ENCODE peak calls at places on chromosomes 16 and 17, in four cellular contexts. F is stomach, I is IMR-90, V is fibroblast of lung. L is an unnamed sample.

GRCh38 chr16:85383836-85384825 is 229.0 kb upstream of the GSE1 start:
- DNase-seq in F (no peak), I (no peak), V (no peak), L (no peak)

GRCh38 chr16:53098526-53099317 is 43.9 kb downstream of the CHD9 start:
- DNase-seq in F (peak; percentile 76), I (peak; percentile 96), V (peak; percentile 97), L (peak; percentile 95)

GRCh38 chr16:58024673-58025350 is 742 bp upstream of the MMP15 start:
- DNase-seq in F (peak; percentile 94), I (no peak), V (no peak), L (no peak)

GRCh38 chr16:23847938-23848337 is 12.2 kb downstream of the PRKCB start:
- DNase-seq in F (no peak), I (no peak), V (no peak), L (no peak)

GRCh38 chr17:32929288-32929574 is 1.3 kb downstream of the TMEM98 start:
- DNase-seq in F (no peak), I (peak; percentile 10), V (peak; percentile 18), L (no peak)

GRCh38 chr16:57023541-57024249 is 34.3 kb downstream of the NLRC5 start:
- DNase-seq in F (no peak), I (no peak), V (no peak), L (peak; percentile 58)

GRCh38 chr17:64183815-64184397 is 54.0 kb upstream of the ERN1 start:
- DNase-seq in F (no peak), I (peak; percentile 77), V (peak; percentile 69), L (no peak)

GRCh38 chr17:1347681-1348318 is 52.2 kb downstream of the YWHAE start:
- DNase-seq in F (peak; percentile 47), I (peak; percentile 16), V (no peak), L (peak; percentile 75)

GRCh38 chr17:5499790-5500189 is 13.4 kb downstream of the MIS12 start:
- DNase-seq in F (no peak), I (no peak), V (no peak), L (no peak)

GRCh38 chr17:41882756-41883155 is 17.5 kb upstream of the KLHL11 start:
- DNase-seq in F (no peak), I (no peak), V (no peak), L (no peak)

GRCh38 chr16:53921042-53921441 is 217.1 kb downstream of the FTO start:
- DNase-seq in F (no peak), I (no peak), V (no peak), L (no peak)

GRCh38 chr16:47018223-47018891 is 44.9 kb upstream of the DNAJA2 start:
- DNase-seq in F (peak; percentile 72), I (peak; percentile 10), V (peak; percentile 13), L (no peak)

GRCh38 chr17:20246692-20247091 is 220.6 kb downstream of the LGALS9B start:
- DNase-seq in F (no peak), I (no peak), V (no peak), L (no peak)

GRCh38 chr17:49201481-49201927 is 8.9 kb downstream of the GNGT2 start:
- DNase-seq in F (no peak), I (peak; percentile 78), V (peak; percentile 93), L (no peak)

GRCh38 chr16:70390774-70391173 is 44.1 kb downstream of the DDX19A start:
- DNase-seq in F (no peak), I (no peak), V (no peak), L (no peak)

GRCh38 chr16:17829826-17830225 is 359.1 kb upstream of the XYLT1 start:
- DNase-seq in F (no peak), I (peak; percentile 22), V (peak; percentile 23), L (no peak)

GRCh38 chr17:82063424-82064415 is 1.9 kb downstream of the DUS1L start:
- DNase-seq in F (no peak), I (no peak), V (no peak), L (no peak)
- TF ChIP-seq CTCF in F (no peak), I (no peak), V (no peak), L (no peak)

GRCh38 chr17:50762177-50762576 is 5.1 kb downstream of the ANKRD40CL start:
- DNase-seq in F (no peak), I (no peak), V (no peak), L (no peak)
- TF ChIP-seq CTCF in F (no peak), I (no peak), V (no peak), L (no peak)

GRCh38 chr17:66819466-66819865 is 15.5 kb upstream of the CACNG5 start:
- DNase-seq in F (no peak), I (no peak), V (no peak), L (peak; percentile 14)
- TF ChIP-seq CTCF in F (no peak), I (no peak), V (no peak), L (no peak)

DNA sequence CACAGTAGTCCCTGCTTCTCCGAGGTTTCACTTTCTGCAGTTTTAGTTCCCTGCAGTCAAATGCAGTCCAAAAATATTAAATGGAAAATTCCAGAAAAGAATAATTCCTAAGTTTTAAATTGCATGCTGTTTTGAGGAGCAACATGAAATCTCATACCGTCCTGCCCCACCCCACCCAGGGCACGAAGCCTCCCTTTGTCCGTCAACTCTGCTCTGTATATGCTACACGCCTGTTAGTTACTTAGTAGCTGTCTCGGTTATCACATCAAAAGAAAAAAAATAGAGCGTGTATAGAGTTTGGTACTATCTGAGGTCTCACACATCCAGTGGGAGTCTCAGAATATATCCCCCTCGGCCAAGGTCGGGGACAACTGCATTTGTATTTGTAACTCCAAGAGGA is 129.4 kb upstream of the NOL11 start:
- DNase-seq in F (no peak), I (no peak), V (no peak), L (no peak)
- TF ChIP-seq CTCF in F (no peak), I (no peak), V (no peak), L (no peak)

GRCh38 chr16:67128417-67128816 is 18.7 kb downstream of the PHAF1 start:
- DNase-seq in F (no peak), I (no peak), V (no peak), L (no peak)
- TF ChIP-seq CTCF in F (no peak), I (no peak), V (no peak), L (no peak)

DNA sequence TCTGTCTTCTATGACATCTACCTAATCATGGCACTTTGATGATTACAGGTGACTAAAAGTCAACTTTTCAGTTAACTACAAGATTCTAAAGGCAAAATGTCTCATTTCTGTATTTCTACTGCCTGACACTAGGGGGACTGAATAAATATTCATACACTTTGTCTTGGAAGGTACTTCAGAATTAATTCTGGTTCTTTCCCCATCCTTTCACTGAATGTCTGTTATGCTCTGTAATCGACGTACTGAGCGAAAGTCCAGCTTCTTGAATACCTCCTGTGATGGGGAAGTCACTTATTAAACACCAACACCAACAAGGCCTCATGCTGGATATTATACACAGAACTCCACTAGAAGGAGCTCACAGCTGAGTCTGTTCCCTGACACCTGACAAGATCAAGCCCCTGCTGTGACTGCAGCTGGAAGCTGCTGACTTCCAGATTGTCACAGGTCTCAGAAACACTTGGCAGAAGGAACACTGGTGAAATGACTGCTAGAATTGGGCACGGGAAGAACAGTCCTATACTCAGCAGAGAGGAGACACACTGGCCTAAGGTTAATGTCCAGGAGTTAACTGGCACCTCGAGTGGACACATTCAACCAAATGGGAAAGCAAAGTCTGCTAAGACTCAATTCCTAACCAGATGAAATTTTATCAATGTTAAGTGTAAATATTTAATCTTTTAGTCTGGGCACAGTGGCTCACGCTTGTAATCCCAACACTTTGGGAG is 31.9 kb downstream of the CMC2 start:
- DNase-seq in F (no peak), I (no peak), V (no peak), L (no peak)
- TF ChIP-seq CTCF in F (no peak), I (peak; percentile 36), V (peak; percentile 18), L (no peak)

GRCh38 chr16:687499-687898 is 2.7 kb downstream of the WDR24 start:
- DNase-seq in F (no peak), I (no peak), V (no peak), L (no peak)

GRCh38 chr16:686459-687260 is 2.5 kb upstream of the JMJD8 start:
- DNase-seq in F (no peak), I (no peak), V (no peak), L (no peak)

GRCh38 chr16:684067-684794 is at the start of gene JMJD8:
- DNase-seq in F (peak; percentile 98), I (peak; percentile 92), V (peak; percentile 94), L (peak; percentile 98)

GRCh38 chr16:684961-685696 is 995 bp upstream of the JMJD8 start:
- DNase-seq in F (no peak), I (no peak), V (no peak), L (peak; percentile 77)

GRCh38 chr16:685967-686366 is 1.8 kb upstream of the JMJD8 start:
- DNase-seq in F (peak; percentile 76), I (peak; percentile 13), V (peak; percentile 26), L (no peak)
- TF ChIP-seq CTCF in F (peak; percentile 47), I (peak; percentile 35), V (peak; percentile 23), L (no peak)

DNA sequence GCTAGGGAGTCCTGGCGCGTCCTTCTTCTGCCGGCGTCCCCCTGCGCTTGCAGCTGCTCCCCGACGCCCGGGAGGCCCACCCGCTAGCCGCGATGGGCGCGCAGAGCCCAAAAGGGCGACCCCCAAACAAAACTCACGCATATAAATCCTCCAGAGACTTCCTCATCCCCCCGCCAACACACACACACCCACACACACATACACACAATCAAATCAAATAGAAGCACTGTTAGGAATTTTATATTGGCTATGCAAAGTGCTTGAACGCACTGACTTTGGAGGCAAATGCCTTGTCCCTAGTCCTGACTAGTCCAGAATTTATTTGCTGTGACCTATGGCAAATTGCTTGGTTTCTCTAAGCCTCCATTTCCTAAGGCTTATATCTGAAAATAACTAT is 23.8 kb upstream of the CRYM start:
- DNase-seq in F (no peak), I (peak; percentile 8), V (no peak), L (no peak)
- TF ChIP-seq CTCF in F (peak; percentile 23), I (no peak), V (no peak), L (no peak)

GRCh38 chr17:40188694-40189093 is 11.4 kb downstream of the RAPGEFL1 start:
- DNase-seq in F (no peak), I (no peak), V (no peak), L (no peak)

GRCh38 chr17:40192961-40193360 is 15.7 kb downstream of the RAPGEFL1 start:
- DNase-seq in F (no peak), I (no peak), V (no peak), L (no peak)

GRCh38 chr17:40191237-40192208 is 14.3 kb downstream of the RAPGEFL1 start:
- DNase-seq in F (peak; percentile 76), I (peak; percentile 76), V (peak; percentile 79), L (peak; percentile 89)

GRCh38 chr17:40187238-40187637 is 10.0 kb downstream of the RAPGEFL1 start:
- DNase-seq in F (no peak), I (no peak), V (no peak), L (no peak)

DNA sequence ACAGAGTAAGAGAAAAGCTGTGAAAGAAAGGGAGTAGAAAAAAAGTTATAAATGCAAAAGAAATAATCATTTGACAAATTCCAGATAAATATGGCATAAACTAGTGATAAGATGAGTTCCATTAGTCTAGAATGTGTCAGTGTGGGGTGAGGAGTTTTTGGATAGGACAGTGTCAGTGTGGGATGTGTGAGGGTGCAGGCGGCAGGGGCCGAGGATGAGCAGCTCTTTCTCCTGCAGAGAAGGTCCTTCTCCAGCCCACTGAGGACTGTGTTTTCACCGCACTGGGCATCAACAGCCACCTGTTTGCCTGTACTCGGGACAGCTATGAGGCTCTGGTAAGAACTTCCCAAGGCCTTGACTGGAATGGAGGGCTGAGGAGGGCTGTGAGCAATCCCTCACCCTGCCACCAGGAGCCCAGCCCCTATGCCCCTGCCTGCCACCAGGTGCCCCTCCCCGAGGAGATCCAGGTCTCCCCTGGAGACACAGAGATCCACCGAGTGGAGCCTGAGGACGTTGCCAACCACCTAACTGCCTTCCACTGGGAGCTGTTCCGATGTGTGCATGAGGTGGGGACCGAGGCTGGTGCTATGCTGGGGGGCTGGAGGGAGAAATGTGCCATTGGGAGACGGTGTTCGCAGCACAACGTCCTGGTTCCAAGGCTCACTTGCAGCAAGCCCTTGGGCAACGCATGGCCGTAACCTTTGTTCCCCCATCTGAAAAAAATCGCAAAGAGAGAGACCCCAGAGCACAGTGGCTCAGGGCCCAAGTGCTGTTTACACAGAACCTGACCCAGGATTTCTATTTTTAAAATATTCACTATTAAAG is 13.1 kb downstream of the RAPGEFL1 start:
- DNase-seq in F (no peak), I (no peak), V (no peak), L (no peak)
- TF ChIP-seq CTCF in F (no peak), I (peak; percentile 38), V (peak; percentile 19), L (no peak)

L was measured in sigmoid colon.